ENCODE peak calls at places on chromosomes 16 and 17, in four cellular contexts. Y is HL-60, X is K562, S is GM12891. J is an unnamed sample.

GRCh38 chr16:5615868-5616642 is 518.5 kb upstream of the EEF2KMT start:
- DNase-seq in Y (peak; percentile 32), X (peak; percentile 87), S (peak; percentile 51), J (no peak)

GRCh38 chr16:19808061-19808621 is 76.5 kb downstream of the GPRC5B start:
- DNase-seq in Y (no peak), X (no peak), S (no peak), J (peak; percentile 49)

GRCh38 chr16:31265329-31266245 is 5.8 kb downstream of the ITGAM start:
- DNase-seq in Y (no peak), X (no peak), S (peak; percentile 60), J (peak; percentile 79)

GRCh38 chr17:62134397-62134796 is 69.3 kb upstream of the MED13 start:
- DNase-seq in Y (no peak), X (no peak), S (no peak), J (no peak)

GRCh38 chr17:78013683-78014467 is 55.4 kb downstream of the TNRC6C start:
- DNase-seq in Y (peak; percentile 60), X (peak; percentile 82), S (no peak), J (peak; percentile 20)

GRCh38 chr17:80943346-80944145 is 48.1 kb upstream of the CHMP6 start:
- DNase-seq in Y (no peak), X (no peak), S (no peak), J (no peak)

GRCh38 chr17:83104577-83105505 is 25.4 kb downstream of the METRNL start:
- DNase-seq in Y (no peak), X (no peak), S (no peak), J (no peak)

GRCh38 chr17:76643553-76644148 is at the start of gene ST6GALNAC1:
- DNase-seq in Y (no peak), X (peak; percentile 94), S (no peak), J (no peak)

GRCh38 chr17:77096570-77097214 is 44.1 kb upstream of the SEC14L1 start:
- DNase-seq in Y (no peak), X (no peak), S (no peak), J (no peak)

GRCh38 chr16:85306071-85306792 is 194.0 kb upstream of the CIBAR2 start:
- DNase-seq in Y (peak; percentile 92), X (peak; percentile 95), S (peak; percentile 77), J (peak; percentile 30)

GRCh38 chr16:12771341-12771798 is 32.3 kb downstream of the CPPED1 start:
- DNase-seq in Y (no peak), X (no peak), S (no peak), J (no peak)

GRCh38 chr17:60390223-60390622 is 1.7 kb downstream of the USP32 start:
- DNase-seq in Y (peak; percentile 63), X (peak; percentile 73), S (no peak), J (no peak)

DNA sequence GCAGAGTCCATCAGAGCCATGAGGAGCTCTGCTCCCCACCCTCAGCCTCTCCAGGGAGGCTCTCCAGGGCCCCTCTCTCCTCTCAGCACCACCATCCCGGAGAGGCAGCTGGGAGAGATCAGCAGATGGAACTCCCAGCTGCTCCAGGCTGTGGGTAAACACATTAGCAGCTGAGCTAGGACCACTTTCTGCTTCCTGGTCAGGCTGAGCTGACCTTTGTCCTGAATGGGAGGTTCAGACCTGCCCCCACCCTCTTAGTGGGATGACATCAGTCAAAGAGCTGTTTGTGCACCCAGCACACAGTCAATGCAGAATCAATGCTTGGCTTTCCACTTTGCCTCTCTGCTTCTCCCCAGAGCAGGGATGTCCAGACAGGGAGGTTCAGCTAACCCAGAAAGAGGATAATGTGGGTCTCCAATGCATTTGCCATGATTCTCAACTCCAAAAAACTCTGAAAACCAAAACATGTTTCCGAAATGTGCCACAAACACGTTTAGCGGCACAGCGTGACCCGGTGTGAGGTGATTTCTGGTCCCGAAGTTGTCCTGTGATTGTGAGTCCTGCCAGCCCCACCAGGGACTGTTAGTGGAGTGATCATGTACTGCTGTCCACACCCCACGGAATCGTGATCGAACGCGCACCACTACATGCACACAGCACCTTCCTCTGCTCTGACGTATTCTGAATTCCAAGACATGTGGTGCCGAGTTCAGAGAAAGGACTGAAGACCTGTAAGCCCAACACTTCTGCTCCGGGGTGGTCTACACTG is 6.7 kb downstream of the GPR142 start:
- DNase-seq in Y (no peak), X (no peak), S (no peak), J (no peak)
- TF ChIP-seq SPI1 in Y (no peak), X (no peak), S (no peak), J (no peak)

GRCh38 chr16:1437606-1438005 is 6.7 kb downstream of the PERCC1 start:
- DNase-seq in Y (no peak), X (no peak), S (no peak), J (no peak)
- TF ChIP-seq SPI1 in Y (no peak), X (no peak), S (no peak), J (no peak)

DNA sequence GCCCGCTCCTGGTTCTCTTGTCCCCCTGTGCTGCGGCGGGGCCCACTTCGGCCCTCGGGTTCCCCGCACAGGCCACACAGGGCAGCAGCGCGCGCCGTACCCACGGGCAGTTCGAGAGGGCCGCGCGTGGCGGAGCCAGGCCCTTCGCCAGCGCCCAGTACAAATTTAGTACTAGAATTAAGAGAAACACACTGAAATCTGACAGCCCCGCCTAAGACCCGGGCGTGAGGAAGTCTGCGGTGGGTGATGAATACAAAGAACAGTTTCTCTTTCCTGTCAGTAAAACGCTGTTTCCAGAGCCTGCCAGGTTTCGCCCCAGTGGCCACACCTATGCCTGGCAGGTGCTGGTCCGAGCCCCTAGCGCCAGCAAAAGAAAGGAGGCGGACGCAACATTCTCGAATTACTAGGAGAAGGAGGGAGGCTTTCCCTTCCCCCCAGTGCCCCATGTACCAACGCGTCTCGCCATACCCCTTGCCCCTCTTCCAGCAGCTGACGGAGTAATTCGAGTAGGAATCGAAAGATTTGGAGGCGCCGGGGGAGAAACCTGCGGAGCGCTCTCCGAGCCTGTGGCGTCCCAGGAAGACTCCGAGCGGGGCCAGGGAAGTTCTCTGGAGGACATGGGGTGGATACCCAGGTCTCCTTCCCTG is 591 bp upstream of the SLFN5 start:
- DNase-seq in Y (peak; percentile 67), X (no peak), S (peak; percentile 83), J (no peak)
- TF ChIP-seq SPI1 in Y (peak; percentile 52), X (no peak), S (peak; percentile 48), J (no peak)

DNA sequence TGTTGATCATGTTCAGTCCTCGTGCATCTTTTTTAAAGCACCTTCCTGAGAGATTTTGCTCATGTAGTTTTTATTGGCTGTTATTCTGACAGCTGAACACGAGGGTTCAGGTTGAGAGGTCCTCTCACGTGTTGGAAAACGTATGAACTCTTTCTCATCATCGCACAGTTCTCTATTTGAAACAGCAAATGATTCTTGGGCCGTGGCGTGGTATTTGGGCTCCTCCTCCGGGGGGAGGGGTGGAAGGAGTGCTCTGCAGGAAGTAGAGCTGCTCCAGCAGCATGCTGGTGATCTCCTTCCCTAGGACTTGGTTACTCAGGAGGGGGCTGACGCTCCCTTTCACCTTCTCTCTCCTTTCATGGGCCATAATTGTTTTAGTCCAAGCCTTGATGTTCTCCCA is 70.4 kb downstream of the KSR1 start:
- DNase-seq in Y (peak; percentile 90), X (peak; percentile 88), S (no peak), J (no peak)
- TF ChIP-seq SPI1 in Y (peak; percentile 41), X (peak; percentile 40), S (no peak), J (no peak)

DNA sequence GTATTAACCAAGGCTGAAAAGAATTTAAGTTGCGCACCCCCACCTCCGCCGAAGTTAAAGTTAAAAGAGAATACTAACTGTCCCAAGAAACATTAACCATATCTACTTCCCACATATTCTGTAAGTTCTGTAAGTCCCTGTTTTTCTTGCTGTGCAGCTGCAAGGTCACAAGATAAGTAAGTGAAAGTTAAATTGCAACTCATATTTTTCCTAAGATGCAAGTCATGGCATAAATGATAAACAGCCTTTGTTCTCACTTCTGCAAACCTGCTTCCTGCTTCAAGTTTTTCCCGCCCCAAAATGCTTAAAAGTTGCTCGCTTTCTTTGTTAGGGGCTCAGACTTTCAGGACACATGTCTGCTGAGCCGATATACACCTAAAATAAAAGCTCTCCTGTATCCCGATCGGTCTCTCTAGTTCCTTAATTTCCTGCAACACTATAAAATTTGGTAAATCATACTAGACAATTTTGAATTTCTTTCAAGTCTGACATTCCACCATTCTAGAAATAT is 32.6 kb upstream of the ABCA9 start:
- DNase-seq in Y (peak; percentile 18), X (peak; percentile 89), S (no peak), J (no peak)
- TF ChIP-seq SPI1 in Y (peak; percentile 58), X (peak; percentile 89), S (peak; percentile 91), J (peak; percentile 76)

GRCh38 chr16:11232852-11233726 is 22.9 kb downstream of the SOCS1 start:
- DNase-seq in Y (peak; percentile 72), X (peak; percentile 98), S (peak; percentile 63), J (no peak)
- TF ChIP-seq SPI1 in Y (no peak), X (peak; percentile 59), S (peak; percentile 39), J (peak; percentile 31)

DNA sequence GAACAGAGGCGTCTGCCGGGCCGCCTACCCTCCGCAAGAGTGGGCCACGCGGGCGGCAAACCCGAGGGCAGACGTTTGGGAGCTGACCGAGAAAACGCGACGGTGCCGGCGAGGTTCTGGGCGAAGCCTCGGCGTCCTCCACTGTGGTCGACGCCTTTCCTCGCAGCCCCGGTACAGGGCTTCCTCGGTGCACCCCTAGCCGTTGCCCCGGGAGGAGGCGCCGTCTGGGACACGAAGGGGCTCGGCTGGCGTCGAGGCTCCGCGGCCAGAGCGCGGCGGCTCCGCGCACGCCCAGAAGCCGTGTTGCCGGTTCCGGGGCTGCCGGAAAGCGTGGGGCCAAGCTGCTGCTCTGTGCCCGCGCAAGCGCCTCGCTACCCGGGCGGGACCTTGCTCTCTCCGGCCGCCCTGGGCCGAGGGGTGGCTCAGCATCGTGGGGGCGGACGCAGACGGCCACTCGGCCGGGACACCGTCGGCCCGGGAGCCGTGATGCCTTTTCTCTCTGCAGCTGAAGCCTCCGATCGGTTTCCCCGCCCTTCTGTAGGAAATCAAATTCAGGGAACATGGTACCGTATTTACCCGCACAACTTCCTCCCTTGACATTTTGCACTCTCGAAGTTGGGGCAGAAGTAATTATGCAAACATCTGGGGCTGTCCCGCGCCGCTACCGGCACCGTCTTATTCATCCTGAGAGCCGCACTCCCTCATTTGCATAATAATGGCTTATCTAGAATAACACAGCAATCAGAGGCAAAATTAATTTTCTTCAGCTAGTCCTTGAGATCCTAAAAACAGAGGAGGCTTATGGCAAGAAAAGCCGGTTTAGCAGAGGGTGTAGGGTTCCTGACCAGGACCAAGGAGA is 7.3 kb upstream of the CBX8 start:
- DNase-seq in Y (peak; percentile 61), X (no peak), S (no peak), J (peak; percentile 43)
- TF ChIP-seq SPI1 in Y (peak; percentile 64), X (no peak), S (peak; percentile 67), J (peak; percentile 68)

GRCh38 chr17:9443811-9444210 is 131.8 kb downstream of the STX8 start:
- DNase-seq in Y (no peak), X (no peak), S (no peak), J (no peak)

GRCh38 chr17:9439851-9440250 is 135.8 kb downstream of the STX8 start:
- DNase-seq in Y (no peak), X (no peak), S (no peak), J (no peak)

GRCh38 chr17:9446528-9446927 is 129.1 kb downstream of the STX8 start:
- DNase-seq in Y (no peak), X (no peak), S (no peak), J (no peak)

GRCh38 chr17:9444687-9445086 is 130.9 kb downstream of the STX8 start:
- DNase-seq in Y (no peak), X (no peak), S (no peak), J (no peak)

GRCh38 chr17:9445424-9445823 is 130.2 kb downstream of the STX8 start:
- DNase-seq in Y (no peak), X (no peak), S (no peak), J (no peak)
- TF ChIP-seq SPI1 in Y (no peak), X (no peak), S (no peak), J (no peak)

GRCh38 chr16:79429276-79430128 is 171.0 kb downstream of the MAF start:
- DNase-seq in Y (no peak), X (no peak), S (no peak), J (no peak)
- TF ChIP-seq SPI1 in Y (no peak), X (no peak), S (no peak), J (no peak)